ENCODE peak calls at places on chromosomes 6 and 20, in six cellular contexts. F is A549, V is IMR-90, P is HepG2, C is K562, G is GM12878. W is an unnamed sample.

GRCh38 chr6:16676978-16677377 is 84.3 kb downstream of the ATXN1 start:
- DNase-seq in F (peak; percentile 72), V (peak; percentile 64), P (peak; percentile 31), C (no peak), G (no peak), W (no peak)

GRCh38 chr6:79042088-79042798 is 35.8 kb downstream of the PHIP start:
- DNase-seq in F (no peak), V (no peak), P (no peak), C (no peak), G (peak; percentile 15), W (no peak)

GRCh38 chr20:36574278-36575065 is 1.1 kb downstream of the TGIF2 start:
- DNase-seq in F (peak; percentile 46), V (peak; percentile 38), P (peak; percentile 73), C (peak; percentile 80), G (no peak), W (peak; percentile 47)

GRCh38 chr6:50143011-50143719 is 93.4 kb upstream of the DEFB112 start:
- DNase-seq in F (no peak), V (peak; percentile 7), P (no peak), C (no peak), G (no peak), W (no peak)

GRCh38 chr20:64156136-64156885 is 7.9 kb upstream of the MYT1 start:
- DNase-seq in F (no peak), V (no peak), P (no peak), C (no peak), G (no peak), W (no peak)

GRCh38 chr6:143125455-143125854 is 64.8 kb downstream of the AIG1 start:
- DNase-seq in F (no peak), V (no peak), P (no peak), C (no peak), G (no peak), W (peak; percentile 38)

GRCh38 chr20:57498425-57499400 is 26.2 kb downstream of the CTCFL start:
- DNase-seq in F (no peak), V (peak; percentile 7), P (no peak), C (no peak), G (no peak), W (no peak)

GRCh38 chr20:4730782-4731181 is 9.1 kb downstream of the PRND start:
- DNase-seq in F (no peak), V (peak; percentile 11), P (peak; percentile 50), C (no peak), G (no peak), W (no peak)

GRCh38 chr20:9053108-9053507 is 15.8 kb upstream of the PLCB4 start:
- DNase-seq in F (no peak), V (no peak), P (no peak), C (no peak), G (no peak), W (no peak)

GRCh38 chr6:93136111-93136510 is 283.2 kb downstream of the EPHA7 start:
- DNase-seq in F (no peak), V (no peak), P (no peak), C (no peak), G (no peak), W (no peak)

GRCh38 chr6:24376875-24377274 is 19.0 kb upstream of the DCDC2 start:
- DNase-seq in F (no peak), V (no peak), P (no peak), C (no peak), G (no peak), W (no peak)

GRCh38 chr6:158773581-158774449 is 45.4 kb downstream of the EZR start:
- DNase-seq in F (no peak), V (no peak), P (no peak), C (no peak), G (no peak), W (no peak)

GRCh38 chr20:50992733-50993457 is 30.0 kb downstream of the KCNG1 start:
- DNase-seq in F (peak; percentile 89), V (peak; percentile 69), P (peak; percentile 89), C (peak; percentile 82), G (peak; percentile 17), W (peak; percentile 86)

GRCh38 chr6:4133941-4134838 is 1.2 kb downstream of the ECI2 start:
- DNase-seq in F (peak; percentile 12), V (no peak), P (peak; percentile 57), C (peak; percentile 79), G (no peak), W (peak; percentile 19)

GRCh38 chr20:32626859-32627636 is 41.9 kb upstream of the NOL4L start:
- DNase-seq in F (no peak), V (no peak), P (no peak), C (no peak), G (no peak), W (no peak)

GRCh38 chr20:36202891-36203338 is 33.4 kb upstream of the AAR2 start:
- DNase-seq in F (peak; percentile 89), V (peak; percentile 19), P (peak; percentile 51), C (peak; percentile 76), G (no peak), W (peak; percentile 89)

GRCh38 chr20:38789503-38790209 is 15.8 kb upstream of the PPP1R16B start:
- DNase-seq in F (no peak), V (peak; percentile 47), P (no peak), C (no peak), G (no peak), W (no peak)

GRCh38 chr6:147711511-147711910 is 203.0 kb downstream of the SAMD5 start:
- DNase-seq in F (no peak), V (no peak), P (no peak), C (no peak), G (no peak), W (no peak)

GRCh38 chr20:40741507-40742106 is 52.6 kb upstream of the MAFB start:
- DNase-seq in F (peak; percentile 39), V (peak; percentile 34), P (peak; percentile 57), C (peak; percentile 56), G (no peak), W (peak; percentile 67)

GRCh38 chr6:33702345-33702977 is 9.0 kb downstream of the UQCC2 start:
- DNase-seq in F (peak; percentile 74), V (peak; percentile 61), P (peak; percentile 67), C (peak; percentile 50), G (no peak), W (peak; percentile 66)

GRCh38 chr6:157556671-157557430 is 175.9 kb downstream of the ZDHHC14 start:
- DNase-seq in F (no peak), V (no peak), P (no peak), C (no peak), G (no peak), W (no peak)

GRCh38 chr6:34877259-34877658 is 10.6 kb downstream of the TAF11 start:
- DNase-seq in F (no peak), V (no peak), P (no peak), C (no peak), G (no peak), W (no peak)

DNA sequence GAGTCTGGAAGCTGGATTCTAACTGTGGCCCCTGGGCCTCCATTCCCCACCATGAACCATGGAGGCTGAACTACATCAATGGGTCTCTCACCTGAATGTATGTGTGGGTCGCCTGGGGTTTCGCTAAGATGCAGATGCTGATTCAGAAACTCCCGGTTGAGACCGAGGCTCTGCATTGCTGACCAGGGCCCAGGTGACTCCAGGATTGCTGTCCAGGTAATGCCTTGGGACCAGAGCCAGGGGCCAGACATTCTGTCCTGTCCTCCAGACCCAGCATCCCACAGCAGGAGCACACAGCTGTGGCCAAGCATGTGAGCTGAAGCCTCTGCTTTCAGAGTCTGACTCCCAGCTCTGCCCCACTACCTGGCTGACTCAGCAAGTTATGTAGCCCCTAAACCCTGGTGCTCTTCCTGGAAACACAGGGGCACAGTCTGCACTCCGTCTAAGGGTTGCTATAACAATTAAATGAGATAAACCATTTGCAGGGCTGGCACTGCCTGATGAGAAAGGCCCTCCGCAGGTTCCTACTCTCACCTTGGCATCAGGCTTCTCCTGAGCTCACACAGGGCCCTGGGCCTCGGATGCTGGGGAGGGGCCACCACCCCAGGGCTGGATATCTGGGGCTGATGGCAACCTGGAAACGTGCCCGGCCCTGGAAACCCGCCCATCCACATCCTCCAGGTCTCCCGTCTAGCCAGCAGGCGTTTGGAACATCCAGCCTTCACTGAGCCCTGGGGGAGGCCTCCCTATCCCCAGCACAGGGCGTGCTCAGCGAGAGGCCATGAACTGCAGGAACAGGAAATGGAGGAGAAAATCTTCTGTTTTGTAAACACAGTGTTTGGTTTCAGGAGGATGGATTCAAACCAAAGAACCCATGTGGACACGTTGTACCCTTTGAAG is 175.7 kb downstream of the DLL1 start:
- DNase-seq in F (no peak), V (no peak), P (no peak), C (no peak), G (no peak), W (no peak)
- TF ChIP-seq BHLHE40 in F (no peak), V (no peak), P (no peak), C (no peak), G (no peak), W (no peak)

GRCh38 chr20:54345301-54345724 is 130.1 kb upstream of the DOK5 start:
- DNase-seq in F (peak; percentile 24), V (peak; percentile 87), P (no peak), C (no peak), G (peak; percentile 33), W (no peak)
- TF ChIP-seq BHLHE40 in F (no peak), V (peak; percentile 63), P (no peak), C (no peak), G (no peak), W (no peak)

GRCh38 chr6:108492131-108492766 is 68.5 kb upstream of the FOXO3 start:
- DNase-seq in F (peak; percentile 6), V (peak; percentile 54), P (peak; percentile 25), C (peak; percentile 41), G (no peak), W (peak; percentile 25)

GRCh38 chr6:108494434-108494833 is 66.3 kb upstream of the FOXO3 start:
- DNase-seq in F (no peak), V (no peak), P (no peak), C (no peak), G (no peak), W (no peak)

GRCh38 chr6:108502826-108503225 is 57.9 kb upstream of the FOXO3 start:
- DNase-seq in F (no peak), V (no peak), P (no peak), C (peak; percentile 50), G (no peak), W (no peak)

GRCh38 chr6:108501559-108501958 is 59.2 kb upstream of the FOXO3 start:
- DNase-seq in F (no peak), V (peak; percentile 47), P (no peak), C (no peak), G (no peak), W (no peak)

DNA sequence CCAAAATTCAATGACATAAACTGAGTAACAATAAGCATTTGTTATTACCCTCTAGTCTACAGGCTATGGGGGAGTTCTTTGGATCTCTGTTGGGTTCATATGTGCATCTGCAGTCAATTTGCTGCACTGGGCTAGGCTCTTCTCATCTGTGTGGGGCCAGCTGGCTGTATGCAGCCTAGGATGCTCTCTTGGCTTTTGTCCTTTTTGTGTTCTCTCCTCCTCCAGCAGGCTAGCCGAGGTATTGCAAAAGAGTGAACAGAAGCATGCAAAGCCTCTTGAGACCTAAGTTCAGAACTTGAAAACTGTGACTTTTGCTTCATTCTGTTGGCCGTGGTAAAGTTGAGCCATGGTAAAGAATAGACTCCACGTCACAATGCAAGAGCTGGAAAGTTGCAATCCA is 62.8 kb upstream of the FOXO3 start:
- DNase-seq in F (peak; percentile 4), V (peak; percentile 35), P (peak; percentile 45), C (peak; percentile 43), G (no peak), W (peak; percentile 45)
- TF ChIP-seq BHLHE40 in F (no peak), V (no peak), P (no peak), C (no peak), G (no peak), W (no peak)

GRCh38 chr6:72261554-72261953 is 360.3 kb upstream of the KCNQ5 start:
- DNase-seq in F (no peak), V (no peak), P (no peak), C (no peak), G (no peak), W (no peak)
- TF ChIP-seq BHLHE40 in F (no peak), V (no peak), P (no peak), C (no peak), G (no peak), W (no peak)

W was measured in HEK293T.